ENCODE peak calls at places on chromosomes 1 and 21, in nine cellular contexts. F, Z, I, V, X, D, C, U and M are unnamed samples.

GRCh38 chr1:198633675-198634121 is 5.1 kb upstream of the PTPRC start:
- DNase-seq in V (no peak), X (no peak), F (no peak), I (no peak), U (no peak), Z (no peak), D (no peak), C (no peak), M (no peak)

GRCh38 chr1:152411144-152411543 is 2.9 kb downstream of the CRNN start:
- DNase-seq in F (no peak), V (no peak), D (no peak), I (no peak), U (no peak), X (no peak), Z (no peak), C (no peak), M (no peak)

GRCh38 chr1:225454733-225455132 is 26.9 kb upstream of the LBR start:
- DNase-seq in I (peak), F (peak), V (no peak), D (no peak), U (peak), C (peak), X (peak), Z (peak), M (peak)

GRCh38 chr1:22043175-22043769 is 9.2 kb upstream of the CDC42 start:
- DNase-seq in X (no peak), U (no peak), D (no peak), C (no peak), F (no peak), I (no peak), Z (no peak), V (no peak), M (no peak)

GRCh38 chr1:205434738-205435137 is 12.9 kb upstream of the LEMD1 start:
- DNase-seq in C (no peak), X (no peak), D (no peak), I (no peak), Z (no peak), F (no peak), U (no peak), V (no peak), M (no peak)

GRCh38 chr1:58325797-58326196 is 220.7 kb downstream of the OMA1 start:
- DNase-seq in V (no peak), F (no peak), C (no peak), Z (no peak), U (no peak), X (no peak), I (no peak), D (no peak), M (no peak)

GRCh38 chr1:81414417-81415087 is 386.2 kb upstream of the ADGRL2 start:
- DNase-seq in V (no peak), F (peak), Z (peak), U (no peak), D (no peak), C (no peak), I (peak), X (no peak), M (no peak)

GRCh38 chr1:24294757-24295371 is 24.3 kb upstream of the GRHL3 start:
- DNase-seq in Z (peak), V (no peak), C (no peak), F (peak), D (no peak), U (no peak), I (peak), X (no peak), M (no peak)

GRCh38 chr1:79043506-79043905 is 37.0 kb upstream of the ADGRL4 start:
- DNase-seq in F (no peak), U (no peak), V (no peak), X (no peak), C (no peak), D (no peak), I (peak), Z (peak), M (no peak)

GRCh38 chr1:66996018-66996682 is 57.8 kb downstream of the SLC35D1 start:
- DNase-seq in Z (peak), U (peak), D (peak), I (peak), C (peak), X (peak), V (peak), F (peak), M (no peak)

GRCh38 chr1:101237229-101237837 is 514 bp downstream of the S1PR1 start:
- DNase-seq in F (peak), V (peak), C (peak), U (no peak), I (peak), X (peak), Z (peak), D (peak), M (no peak)

GRCh38 chr1:39164256-39164655 is 40.2 kb upstream of the MACF1 start:
- DNase-seq in D (no peak), U (no peak), X (no peak), I (no peak), V (no peak), C (no peak), F (no peak), Z (no peak), M (no peak)

GRCh38 chr1:35573198-35573775 is at the start of gene TFAP2E:
- DNase-seq in I (peak), D (no peak), Z (peak), F (no peak), U (no peak), V (no peak), C (peak), X (no peak), M (no peak)

GRCh38 chr1:99565606-99566289 is 80.2 kb upstream of the PALMD start:
- DNase-seq in U (no peak), C (no peak), D (no peak), X (no peak), I (no peak), F (no peak), V (no peak), Z (peak), M (no peak)

GRCh38 chr1:31585736-31586365 is 9.5 kb downstream of the TINAGL1 start:
- DNase-seq in F (no peak), I (no peak), C (no peak), Z (no peak), X (no peak), U (no peak), V (no peak), D (no peak), M (no peak)

GRCh38 chr21:36204980-36205379 is 48.4 kb downstream of the DOP1B start:
- DNase-seq in I (no peak), C (no peak), Z (no peak), U (no peak), X (no peak), D (no peak), F (no peak), V (no peak), M (no peak)

GRCh38 chr21:35259452-35259851 is 210.3 kb upstream of the RUNX1 start:
- DNase-seq in U (no peak), I (no peak), X (no peak), C (no peak), F (no peak), Z (no peak), D (no peak), V (no peak), M (no peak)

GRCh38 chr1:29415156-29415830 is 179.0 kb downstream of the PTPRU start:
- DNase-seq in X (no peak), I (no peak), V (no peak), D (no peak), F (no peak), C (no peak), Z (no peak), U (no peak), M (no peak)

GRCh38 chr1:93591833-93592635 is 89.6 kb downstream of the BCAR3 start:
- DNase-seq in C (no peak), X (peak), F (no peak), V (no peak), Z (no peak), U (no peak), I (no peak), D (no peak), M (no peak)

GRCh38 chr1:162404550-162405160 is 7.3 kb downstream of the SH2D1B start:
- DNase-seq in U (no peak), C (peak), V (no peak), X (no peak), F (no peak), Z (peak), D (no peak), I (peak), M (no peak)

GRCh38 chr1:59415876-59416275 is 119.0 kb downstream of the FGGY start:
- DNase-seq in F (no peak), Z (peak), X (no peak), V (no peak), U (no peak), C (peak), D (no peak), I (peak), M (no peak)

GRCh38 chr1:77395051-77395450 is 113.2 kb downstream of the AK5 start:
- DNase-seq in X (no peak), C (no peak), I (no peak), Z (peak), V (no peak), D (no peak), F (no peak), U (no peak), M (no peak)

GRCh38 chr1:11400155-11400554 is 78.8 kb upstream of the DISP3 start:
- DNase-seq in X (no peak), V (no peak), I (no peak), C (no peak), F (no peak), Z (no peak), U (no peak), D (no peak), M (no peak)

GRCh38 chr1:8299963-8300362 is 18.0 kb upstream of the SLC45A1 start:
- DNase-seq in X (no peak), C (no peak), F (no peak), I (no peak), D (no peak), V (no peak), Z (no peak), U (no peak), M (no peak)

GRCh38 chr1:175192111-175192629 is 406 bp downstream of the KIAA0040 start:
- DNase-seq in U (no peak), F (peak), V (peak), Z (peak), X (peak), C (peak), D (no peak), I (peak), M (no peak)

GRCh38 chr1:1628656-1629429 is 3.1 kb upstream of the MMP23B start:
- DNase-seq in F (no peak), D (no peak), I (no peak), C (no peak), V (peak), X (peak), Z (no peak), U (no peak), M (peak)

GRCh38 chr1:240128361-240128760 is 36.7 kb downstream of the FMN2 start:
- DNase-seq in C (no peak), F (no peak), I (no peak), X (no peak), Z (no peak), V (no peak), U (no peak), D (no peak), M (no peak)

GRCh38 chr1:184062640-184063280 is 11.2 kb downstream of the TSEN15 start:
- DNase-seq in D (no peak), F (no peak), V (no peak), Z (no peak), C (no peak), U (no peak), I (no peak), X (no peak), M (no peak)

GRCh38 chr1:94255476-94255875 is 18.1 kb upstream of the ARHGAP29 start:
- DNase-seq in C (no peak), I (peak), U (no peak), Z (peak), D (no peak), F (no peak), X (no peak), V (no peak), M (no peak)

GRCh38 chr21:35226960-35227741 is 178.0 kb upstream of the RUNX1 start:
- DNase-seq in U (peak), C (no peak), I (no peak), V (no peak), X (peak), F (no peak), Z (no peak), D (peak), M (no peak)

GRCh38 chr1:184262119-184262518 is 124.7 kb upstream of the C1orf21 start:
- DNase-seq in F (no peak), V (no peak), C (no peak), D (no peak), I (no peak), X (no peak), U (no peak), Z (no peak), M (no peak)

GRCh38 chr1:36159614-36160387 is 3.8 kb downstream of the MAP7D1 start:
- DNase-seq in Z (no peak), I (no peak), F (no peak), U (no peak), C (no peak), D (no peak), X (no peak), V (no peak), M (no peak)

GRCh38 chr1:17669305-17669704 is 85.8 kb upstream of the ACTL8 start:
- DNase-seq in F (no peak), V (no peak), C (no peak), D (no peak), U (no peak), Z (no peak), X (no peak), I (no peak), M (no peak)

GRCh38 chr1:217527151-217527550 is 103.7 kb downstream of the GPATCH2 start:
- DNase-seq in U (no peak), I (no peak), V (no peak), C (no peak), X (no peak), Z (no peak), D (no peak), F (no peak), M (no peak)

GRCh38 chr1:17397910-17398700 is 26.1 kb downstream of the PADI6 start:
- DNase-seq in U (no peak), Z (no peak), V (no peak), F (no peak), D (no peak), X (no peak), C (no peak), I (no peak), M (no peak)

GRCh38 chr1:84582802-84583587 is 8.8 kb upstream of the CTBS start:
- DNase-seq in D (no peak), C (no peak), F (no peak), X (no peak), Z (no peak), V (no peak), U (no peak), I (no peak), M (no peak)

GRCh38 chr1:68113961-68114360 is 63.5 kb upstream of the DIRAS3 start:
- DNase-seq in Z (no peak), D (no peak), V (no peak), I (no peak), U (no peak), C (no peak), F (no peak), X (no peak), M (no peak)

GRCh38 chr1:117612517-117613248 is 6.8 kb downstream of the TENT5C start:
- DNase-seq in I (peak), V (no peak), X (no peak), Z (peak), U (no peak), F (no peak), D (no peak), C (peak), M (no peak)

GRCh38 chr21:38766987-38767722 is 38.6 kb upstream of the ETS2 start:
- DNase-seq in U (peak), C (no peak), D (peak), Z (no peak), I (no peak), X (peak), V (peak), F (no peak), M (peak)